ENCODE peak calls at places on chromosomes 12 and 14, in seven cellular contexts. L, Q, H, M, P, Z and U are unnamed samples. For H3K9me3, the result is how much of the 10 kb centered on the place peaks cover.

GRCh38 chr14:68768316-68768715 is 24.6 kb downstream of the ZFP36L1 start:
- DNase-seq in L (no peak), Q (no peak), H (no peak), M (no peak), P (no peak), Z (no peak), U (no peak)

GRCh38 chr12:53496752-53497032 is 2.6 kb downstream of the MAP3K12 start:
- DNase-seq in L (no peak), Q (no peak), H (no peak), M (no peak), P (no peak), Z (no peak), U (peak)

GRCh38 chr14:94129758-94130414 is 482 bp upstream of the IFI27L2 start:
- DNase-seq in L (peak), Q (peak), H (no peak), M (peak), P (peak), Z (peak), U (peak)

GRCh38 chr12:50786498-50787231 is 22.8 kb downstream of the ATF1 start:
- DNase-seq in L (no peak), Q (no peak), H (no peak), M (no peak), P (no peak), Z (peak), U (no peak)

GRCh38 chr12:86257173-86257572 is 982 bp upstream of the MGAT4C start:
- DNase-seq in L (no peak), Q (no peak), H (no peak), M (no peak), P (no peak), Z (no peak), U (no peak)

GRCh38 chr14:88198441-88198840 is 124.6 kb downstream of the KCNK10 start:
- DNase-seq in L (no peak), Q (no peak), H (no peak), M (no peak), P (no peak), Z (no peak), U (no peak)

GRCh38 chr14:34853041-34853440 is 22.1 kb downstream of the BAZ1A start:
- DNase-seq in L (no peak), Q (no peak), H (no peak), M (no peak), P (no peak), Z (no peak), U (no peak)

GRCh38 chr12:16473610-16474326 is 126.3 kb downstream of the MGST1 start:
- DNase-seq in L (no peak), Q (no peak), H (no peak), M (no peak), P (no peak), Z (no peak), U (no peak)

GRCh38 chr12:127060933-127061332 is 1206.0 kb upstream of the TMEM132C start:
- DNase-seq in L (no peak), Q (no peak), H (no peak), M (no peak), P (no peak), Z (no peak), U (no peak)

GRCh38 chr12:8817856-8818255 is 4.6 kb upstream of the A2ML1 start:
- DNase-seq in L (no peak), Q (no peak), H (no peak), M (no peak), P (no peak), Z (no peak), U (no peak)

GRCh38 chr14:79575032-79575431 is 636.3 kb downstream of the DIO2 start:
- DNase-seq in L (no peak), Q (no peak), H (no peak), M (no peak), P (no peak), Z (no peak), U (no peak)

GRCh38 chr12:107319536-107320030 is 226.2 kb upstream of the CRY1 start:
- DNase-seq in L (peak), Q (no peak), H (peak), M (no peak), P (peak), Z (no peak), U (no peak)

GRCh38 chr12:131849700-131850553 is 21.7 kb downstream of the MMP17 start:
- DNase-seq in L (no peak), Q (no peak), H (peak), M (no peak), P (no peak), Z (no peak), U (no peak)

GRCh38 chr14:52033131-52033642 is 35.7 kb downstream of the NID2 start:
- DNase-seq in L (no peak), Q (no peak), H (no peak), M (no peak), P (no peak), Z (no peak), U (no peak)

GRCh38 chr12:2098852-2099251 is 46.1 kb downstream of the CACNA1C start:
- DNase-seq in L (no peak), Q (no peak), H (no peak), M (no peak), P (no peak), Z (no peak), U (no peak)

GRCh38 chr14:97315790-97316189 is 518.6 kb downstream of the VRK1 start:
- DNase-seq in L (no peak), Q (no peak), H (no peak), M (no peak), P (no peak), Z (no peak), U (no peak)

GRCh38 chr14:75566321-75566720 is 12.1 kb upstream of the FLVCR2 start:
- DNase-seq in L (peak), Q (no peak), H (no peak), M (no peak), P (no peak), Z (no peak), U (no peak)

GRCh38 chr14:74867673-74868072 is 8.3 kb downstream of the PROX2 start:
- DNase-seq in L (peak), Q (no peak), H (no peak), M (no peak), P (peak), Z (no peak), U (peak)

GRCh38 chr14:64717870-64718269 is 13.6 kb downstream of the PLEKHG3 start:
- DNase-seq in L (no peak), Q (no peak), H (no peak), M (no peak), P (no peak), Z (peak), U (no peak)

GRCh38 chr12:111296906-111297463 is 71.9 kb downstream of the PHETA1 start:
- DNase-seq in L (no peak), Q (no peak), H (no peak), M (no peak), P (no peak), Z (no peak), U (peak)

GRCh38 chr14:69226736-69227135 is 33.2 kb upstream of the GALNT16 start:
- DNase-seq in L (no peak), Q (no peak), H (no peak), M (no peak), P (no peak), Z (no peak), U (no peak)

GRCh38 chr12:84502907-84503787 is 409.5 kb downstream of the SLC6A15 start:
- DNase-seq in L (no peak), Q (peak), H (no peak), M (peak), P (no peak), Z (peak), U (peak)

GRCh38 chr12:118103231-118103600 is 595 bp downstream of the VSIG10 start:
- DNase-seq in L (no peak), Q (no peak), H (no peak), M (peak), P (no peak), Z (no peak), U (peak)

GRCh38 chr14:33986804-33987203 is 35.9 kb upstream of the EGLN3 start:
- DNase-seq in L (no peak), Q (no peak), H (no peak), M (no peak), P (no peak), Z (no peak), U (no peak)

GRCh38 chr14:93984070-93984469 is 7.7 kb upstream of the ASB2 start:
- DNase-seq in L (no peak), Q (no peak), H (no peak), M (peak), P (no peak), Z (peak), U (no peak)

GRCh38 chr12:6763380-6763779 is 2.8 kb upstream of the PTMS start:
- DNase-seq in L (no peak), Q (no peak), H (no peak), M (no peak), P (no peak), Z (no peak), U (no peak)

GRCh38 chr14:47442206-47442605 is 233.2 kb downstream of the MDGA2 start:
- DNase-seq in L (no peak), Q (no peak), H (no peak), M (peak), P (no peak), Z (peak), U (no peak)

GRCh38 chr14:105884808-105885281 is 358.5 kb downstream of the TMEM121 start:
- DNase-seq in L (no peak), Q (no peak), H (peak), M (no peak), P (no peak), Z (no peak), U (no peak)

GRCh38 chr14:89178802-89179201 is 238.2 kb downstream of the FOXN3 start:
- DNase-seq in L (no peak), Q (no peak), H (no peak), M (no peak), P (no peak), Z (no peak), U (no peak)

GRCh38 chr14:105398726-105399440 is 545 bp downstream of the TEX22 start:
- DNase-seq in L (no peak), Q (no peak), H (no peak), M (peak), P (peak), Z (peak), U (peak)

GRCh38 chr12:107449891-107450290 is 235.7 kb upstream of the PWP1 start:
- DNase-seq in L (no peak), Q (no peak), H (no peak), M (no peak), P (no peak), Z (no peak), U (no peak)

GRCh38 chr12:47102845-47103666 is 23.3 kb upstream of the AMIGO2 start:
- DNase-seq in L (no peak), Q (no peak), H (no peak), M (no peak), P (no peak), Z (peak), U (no peak)

GRCh38 chr12:133073836-133074235 is 6.9 kb upstream of the ZNF140 start:
- DNase-seq in L (no peak), Q (no peak), H (no peak), M (no peak), P (no peak), Z (no peak), U (no peak)
- H3K9me3 ChIP-seq in L (half or more), Q (under half), H (half or more), M (half or more), P (under half), Z (under half), U (under half)

GRCh38 chr12:124731869-124732268 is 131.8 kb downstream of the SCARB1 start:
- DNase-seq in L (no peak), Q (no peak), H (no peak), M (no peak), P (no peak), Z (no peak), U (no peak)
- H3K9me3 ChIP-seq in L (under half), Q (under half), H (under half), M (under half), P (under half), Z (under half), U (under half)

GRCh38 chr12:34217660-34218059 is 195.4 kb downstream of the ALG10 start:
- DNase-seq in L (no peak), Q (no peak), H (no peak), M (no peak), P (no peak), Z (no peak), U (no peak)
- H3K9me3 ChIP-seq in L (under half), Q (under half), H (under half), M (under half), P (under half), Z (under half), U (under half)

GRCh38 chr12:38113991-38114390 is 202.6 kb upstream of the ALG10B start:
- DNase-seq in L (no peak), Q (no peak), H (no peak), M (no peak), P (no peak), Z (no peak), U (no peak)

DNA sequence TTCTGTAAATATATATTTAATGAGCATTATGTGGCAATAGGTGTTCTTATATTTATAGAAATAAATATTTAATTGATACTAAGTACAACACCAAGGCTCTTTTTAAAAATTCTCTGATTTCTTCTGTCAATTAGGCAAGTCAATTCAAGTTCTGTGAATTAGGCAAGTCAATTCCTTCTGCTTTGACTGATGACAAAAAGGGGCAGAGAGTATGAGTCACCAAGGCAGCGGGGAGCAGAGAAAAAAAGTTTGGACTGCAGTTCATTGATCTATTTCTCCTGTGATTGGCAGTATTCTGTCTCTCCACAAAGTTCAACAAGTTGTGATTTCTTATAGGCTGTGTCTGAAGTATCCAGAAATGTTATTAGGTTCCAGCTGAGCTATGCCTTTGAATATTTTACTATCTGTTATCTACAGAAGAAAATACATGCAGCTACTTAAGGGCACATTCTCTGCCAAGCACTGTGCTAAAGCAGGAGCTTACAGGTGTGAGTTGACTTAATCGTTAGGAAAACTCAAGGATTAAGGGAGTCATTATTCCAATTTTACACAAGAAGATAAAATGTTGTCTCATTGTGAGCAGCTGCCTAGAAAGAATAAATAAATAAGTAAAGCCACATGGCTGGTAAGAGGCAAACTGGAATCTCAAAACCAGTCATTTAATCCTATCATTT is 206.4 kb upstream of the ALG10B start:
- DNase-seq in L (no peak), Q (no peak), H (no peak), M (no peak), P (no peak), Z (no peak), U (no peak)
- H3K9me3 ChIP-seq in L (under half), Q (under half), H (under half), M (half or more), P (under half), Z (under half), U (under half)